ENCODE peak calls at places on chromosomes 6 and 20, in five cellular contexts. U is CD8-positive, alpha-beta memory T cell; P is psoas muscle; A is heart right ventricle; F is fibroblast of the aortic adventitia. O is an unnamed sample.

GRCh38 chr6:49849121-49849907 is 17.0 kb downstream of the CRISP1 start:
- DNase-seq in U (no peak), P (no peak), A (no peak), F (peak), O (no peak)

GRCh38 chr6:14975124-14975815 is 270.6 kb upstream of the JARID2 start:
- DNase-seq in U (no peak), P (no peak), A (no peak), F (peak), O (no peak)

GRCh38 chr6:150584065-150584464 is 15.6 kb upstream of the PLEKHG1 start:
- DNase-seq in U (no peak), P (no peak), A (no peak), F (no peak), O (no peak)

GRCh38 chr6:108186226-108186625 is 20.4 kb downstream of the NR2E1 start:
- DNase-seq in U (no peak), P (no peak), A (no peak), F (no peak), O (no peak)

GRCh38 chr20:1423625-1424106 is 30.8 kb upstream of the FKBP1A start:
- DNase-seq in U (peak), P (no peak), A (no peak), F (peak), O (no peak)

GRCh38 chr6:42423244-42423643 is 28.5 kb downstream of the TRERF1 start:
- DNase-seq in U (no peak), P (no peak), A (no peak), F (no peak), O (no peak)

GRCh38 chr20:48015943-48016723 is 230.9 kb upstream of the SULF2 start:
- DNase-seq in U (no peak), P (no peak), A (no peak), F (peak), O (no peak)

GRCh38 chr6:140849441-140849840 is 1283.3 kb upstream of the GJE1 start:
- DNase-seq in U (no peak), P (no peak), A (no peak), F (peak), O (no peak)

GRCh38 chr6:163958646-163959045 is 544.1 kb downstream of the QKI start:
- DNase-seq in U (no peak), P (no peak), A (no peak), F (no peak), O (no peak)

GRCh38 chr6:10591411-10592160 is 70.4 kb downstream of the GCNT2 start:
- DNase-seq in U (no peak), P (no peak), A (no peak), F (no peak), O (no peak)

GRCh38 chr6:21204951-21205350 is 388.6 kb upstream of the SOX4 start:
- DNase-seq in U (no peak), P (no peak), A (no peak), F (no peak), O (no peak)

GRCh38 chr20:14264869-14265268 is 72.5 kb downstream of the FLRT3 start:
- DNase-seq in U (no peak), P (no peak), A (no peak), F (peak), O (no peak)

GRCh38 chr6:126919947-126920346 is 198.5 kb upstream of the RSPO3 start:
- DNase-seq in U (no peak), P (no peak), A (no peak), F (peak), O (no peak)

GRCh38 chr6:5541751-5542432 is 280.6 kb downstream of the FARS2 start:
- DNase-seq in U (no peak), P (no peak), A (no peak), F (peak), O (no peak)

GRCh38 chr6:42165016-42165415 is 8.1 kb upstream of the GUCA1A start:
- DNase-seq in U (no peak), P (no peak), A (no peak), F (peak), O (no peak)

GRCh38 chr20:43287637-43288036 is 97.9 kb upstream of the PTPRT start:
- DNase-seq in U (no peak), P (no peak), A (no peak), F (no peak), O (no peak)

GRCh38 chr20:23266530-23267398 is 83.8 kb upstream of the NXT1 start:
- DNase-seq in U (no peak), P (no peak), A (no peak), F (no peak), O (no peak)

GRCh38 chr6:548091-548490 is 108.8 kb downstream of the HUS1B start:
- DNase-seq in U (no peak), P (no peak), A (no peak), F (no peak), O (no peak)

GRCh38 chr20:41174782-41175181 is 37.4 kb downstream of the PLCG1 start:
- DNase-seq in U (no peak), P (no peak), A (peak), F (no peak), O (peak)

GRCh38 chr6:106117579-106117978 is 31.4 kb downstream of the PRDM1 start:
- DNase-seq in U (peak), P (no peak), A (no peak), F (no peak), O (no peak)

GRCh38 chr20:4830212-4830607 is 108.5 kb downstream of the PRND start:
- DNase-seq in U (no peak), P (no peak), A (no peak), F (no peak), O (no peak)

GRCh38 chr6:126077810-126078791 is 91.8 kb downstream of the TRMT11 start:
- DNase-seq in U (no peak), P (peak), A (no peak), F (peak), O (peak)

GRCh38 chr6:116528163-116528562 is 16.7 kb downstream of the CALHM5 start:
- DNase-seq in U (no peak), P (no peak), A (no peak), F (no peak), O (no peak)

GRCh38 chr6:130961148-130961547 is 101.9 kb downstream of the EPB41L2 start:
- DNase-seq in U (no peak), P (no peak), A (no peak), F (no peak), O (no peak)

GRCh38 chr6:158648682-158649131 is 1.1 kb upstream of the SYTL3 start:
- DNase-seq in U (no peak), P (no peak), A (no peak), F (peak), O (peak)

GRCh38 chr6:90008189-90008907 is 114.1 kb downstream of the GJA10 start:
- DNase-seq in U (no peak), P (no peak), A (no peak), F (no peak), O (no peak)

GRCh38 chr6:82467338-82467737 is 103.7 kb downstream of the TPBG start:
- DNase-seq in U (no peak), P (no peak), A (no peak), F (no peak), O (no peak)

DNA sequence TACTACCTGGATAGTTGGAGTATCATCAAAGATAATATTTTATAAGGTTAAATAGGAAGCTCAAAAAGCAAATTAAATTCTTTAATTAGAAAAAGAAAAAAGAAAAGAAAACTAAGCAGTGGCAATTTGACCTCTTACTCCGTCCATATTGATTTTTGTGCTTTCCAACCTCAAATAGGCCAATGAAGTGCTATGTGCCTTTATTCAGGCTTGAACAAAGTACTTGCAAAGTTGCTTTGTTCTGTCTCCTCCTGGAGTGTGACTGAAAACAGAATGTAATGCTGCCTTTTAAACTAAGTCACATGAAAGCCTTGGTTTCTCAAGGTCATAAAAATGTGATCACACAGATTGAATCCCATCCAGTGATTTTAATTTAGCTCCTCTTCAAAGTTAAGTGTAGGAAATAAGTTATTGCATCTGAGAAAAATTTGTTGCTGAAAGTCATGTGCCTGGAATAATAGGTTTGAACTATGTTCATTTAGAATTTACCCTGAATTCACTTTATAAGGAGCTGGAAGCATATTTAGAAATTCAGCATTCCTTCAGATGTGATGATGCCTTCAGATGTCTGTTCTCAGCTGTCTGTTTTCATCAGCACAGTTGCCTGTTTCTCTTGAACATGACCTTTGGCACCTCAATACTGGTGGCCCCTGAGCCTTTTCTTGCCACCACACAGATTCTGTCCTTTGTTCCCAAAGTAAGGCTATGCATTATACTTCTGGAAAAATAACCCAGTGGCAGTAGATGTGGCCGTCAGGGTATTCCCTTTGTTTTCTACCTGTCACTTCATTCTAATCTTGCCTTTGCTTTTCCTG is 48.8 kb downstream of the KIZ start:
- DNase-seq in U (no peak), P (no peak), A (no peak), F (no peak), O (no peak)
- H3K4me3 ChIP-seq in U (no peak), P (no peak), A (no peak), F (no peak), O (no peak)

GRCh38 chr20:62353289-62354030 is 13.7 kb downstream of the LAMA5 start:
- DNase-seq in U (no peak), P (peak), A (peak), F (no peak), O (no peak)

GRCh38 chr20:62355527-62356142 is 11.5 kb downstream of the LAMA5 start:
- DNase-seq in U (no peak), P (peak), A (peak), F (peak), O (peak)

GRCh38 chr20:62354811-62355341 is 12.2 kb downstream of the LAMA5 start:
- DNase-seq in U (no peak), P (peak), A (peak), F (no peak), O (no peak)

GRCh38 chr20:62352402-62353288 is 14.5 kb downstream of the LAMA5 start:
- DNase-seq in U (no peak), P (peak), A (peak), F (no peak), O (peak)

GRCh38 chr20:62354031-62354808 is 12.9 kb downstream of the LAMA5 start:
- DNase-seq in U (no peak), P (no peak), A (peak), F (no peak), O (no peak)
- H3K4me3 ChIP-seq in U (no peak), P (no peak), A (no peak), F (no peak), O (peak)

DNA sequence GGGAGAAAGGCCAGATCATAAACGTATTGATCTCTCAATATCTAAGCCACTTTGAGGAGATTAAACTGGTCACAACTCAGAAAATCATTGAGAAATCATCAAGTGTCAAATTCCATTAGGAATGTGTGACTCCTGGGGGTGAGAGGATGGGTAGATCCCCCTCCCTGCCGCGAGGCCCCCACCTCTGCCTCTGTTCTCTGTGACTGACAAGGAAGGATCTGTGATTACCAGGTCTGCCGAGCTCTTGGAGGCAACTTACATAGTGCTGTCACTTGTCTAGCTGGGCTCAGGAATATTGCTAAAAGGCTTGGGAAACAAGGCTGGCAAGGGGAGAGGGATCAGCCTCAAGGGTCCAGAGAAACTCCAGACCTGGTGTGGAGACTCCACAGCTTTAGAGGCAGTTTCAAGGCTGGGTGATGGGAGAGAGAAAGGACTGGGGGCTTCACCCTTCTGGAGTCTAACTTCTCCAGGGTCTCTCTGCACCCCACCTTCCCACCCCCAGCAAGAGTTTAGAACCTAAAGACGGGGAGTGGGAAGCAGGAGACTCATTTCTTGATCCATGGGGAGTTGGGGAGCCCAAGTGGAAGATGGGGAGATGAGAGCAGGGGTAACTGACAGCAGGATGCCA is 11.6 kb upstream of the ARMC12 start:
- DNase-seq in U (no peak), P (no peak), A (no peak), F (no peak), O (no peak)
- H3K4me3 ChIP-seq in U (no peak), P (peak), A (no peak), F (no peak), O (no peak)

DNA sequence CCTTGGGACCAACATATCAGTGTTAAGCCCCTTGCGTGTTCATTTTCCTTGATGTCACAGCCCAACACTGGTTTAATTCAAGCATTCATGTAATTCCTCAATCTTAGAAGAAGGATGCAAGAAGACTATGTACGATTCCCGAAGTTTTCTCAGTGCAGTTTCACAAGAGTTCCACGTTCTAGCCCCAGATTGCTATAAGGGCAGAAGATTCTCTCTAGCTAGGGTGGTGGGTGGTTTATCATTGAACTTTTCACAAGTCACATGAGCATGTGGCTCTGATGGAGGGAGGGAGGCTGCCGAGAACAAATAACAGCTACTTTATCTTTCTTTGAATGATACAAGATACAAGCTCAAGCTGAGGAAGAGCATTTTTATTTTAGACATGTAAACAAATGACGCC is 71.9 kb upstream of the NHSL1 start:
- DNase-seq in U (no peak), P (no peak), A (no peak), F (peak), O (no peak)
- H3K4me3 ChIP-seq in U (no peak), P (peak), A (peak), F (peak), O (peak)

GRCh38 chr20:49831770-49832631 is 19.4 kb downstream of the SLC9A8 start:
- DNase-seq in U (no peak), P (no peak), A (no peak), F (no peak), O (no peak)
- H3K4me3 ChIP-seq in U (no peak), P (no peak), A (no peak), F (no peak), O (no peak)

GRCh38 chr6:169684056-169684455 is 17.8 kb downstream of the WDR27 start:
- DNase-seq in U (no peak), P (no peak), A (no peak), F (no peak), O (no peak)
- H3K4me3 ChIP-seq in U (no peak), P (no peak), A (no peak), F (no peak), O (no peak)